ENCODE peak calls at places on chromosomes 2 and 18, in four cellular contexts. V, M, K and Y are unnamed samples.

GRCh38 chr2:43070676-43071491 is 155.5 kb downstream of the ZFP36L2 start:
- DNase-seq in M (no peak), V (no peak), K (no peak), Y (peak)

GRCh38 chr18:74546751-74547530 is 12.6 kb downstream of the CNDP1 start:
- DNase-seq in K (no peak), V (peak), M (no peak), Y (no peak)

GRCh38 chr2:117935954-117936353 is 77.9 kb downstream of the CCDC93 start:
- DNase-seq in M (no peak), K (no peak), V (no peak), Y (no peak)

GRCh38 chr2:42975358-42975717 is 183.0 kb upstream of the HAAO start:
- DNase-seq in K (no peak), V (no peak), M (no peak), Y (no peak)

GRCh38 chr2:64482765-64483504 is 29.0 kb downstream of the LGALSL start:
- DNase-seq in K (peak), M (no peak), V (no peak), Y (no peak)

GRCh38 chr2:58228272-58228671 is 12.9 kb downstream of the FANCL start:
- DNase-seq in V (no peak), M (no peak), K (no peak), Y (no peak)

GRCh38 chr2:25821225-25822056 is 56.8 kb downstream of the ASXL2 start:
- DNase-seq in V (peak), K (peak), M (no peak), Y (no peak)

GRCh38 chr2:134389331-134389835 is 135.5 kb downstream of the MGAT5 start:
- DNase-seq in V (no peak), M (no peak), K (no peak), Y (no peak)

GRCh38 chr2:112095654-112096053 is 40.6 kb downstream of the TMEM87B start:
- DNase-seq in V (no peak), K (no peak), M (no peak), Y (no peak)

GRCh38 chr18:73119574-73119973 is 251.8 kb upstream of the NETO1 start:
- DNase-seq in K (no peak), V (no peak), M (no peak), Y (no peak)

GRCh38 chr2:20141056-20141762 is 83.7 kb downstream of the SDC1 start:
- DNase-seq in K (peak), M (no peak), V (peak), Y (no peak)

GRCh38 chr2:4995466-4995865 is 696.7 kb upstream of the SOX11 start:
- DNase-seq in K (no peak), V (no peak), M (no peak), Y (no peak)

GRCh38 chr18:75456277-75456676 is 28.8 kb upstream of the SMIM21 start:
- DNase-seq in V (no peak), K (no peak), M (peak), Y (no peak)

GRCh38 chr18:59388180-59388579 is 29.1 kb upstream of the LMAN1 start:
- DNase-seq in K (no peak), M (no peak), V (no peak), Y (no peak)

GRCh38 chr2:128304715-128305554 is 13.7 kb downstream of the HS6ST1 start:
- DNase-seq in K (peak), M (no peak), V (peak), Y (no peak)

GRCh38 chr2:46029332-46029811 is 267.8 kb upstream of the EPAS1 start:
- DNase-seq in V (peak), M (no peak), K (no peak), Y (no peak)

GRCh38 chr2:152336854-152337510 is 2.0 kb downstream of the FMNL2 start:
- DNase-seq in V (peak), K (peak), M (no peak), Y (no peak)

GRCh38 chr2:196566969-196567666 is 72.4 kb upstream of the CCDC150 start:
- DNase-seq in M (no peak), V (peak), K (no peak), Y (no peak)

GRCh38 chr2:239197146-239197545 is 203.7 kb downstream of the HDAC4 start:
- DNase-seq in V (no peak), K (no peak), M (no peak), Y (peak)

GRCh38 chr2:216478151-216478550 is 20.5 kb upstream of the RPL37A start:
- DNase-seq in V (peak), M (no peak), K (peak), Y (no peak)

GRCh38 chr18:67608909-67609308 is 92.4 kb upstream of the DSEL start:
- DNase-seq in V (peak), M (no peak), K (peak), Y (no peak)

GRCh38 chr2:240231838-240232244 is 91.4 kb upstream of the OTOS start:
- DNase-seq in V (no peak), M (no peak), K (no peak), Y (peak)

GRCh38 chr2:222196159-222196558 is 102.6 kb downstream of the PAX3 start:
- DNase-seq in K (no peak), M (no peak), V (no peak), Y (no peak)

GRCh38 chr18:30094556-30094955 is 948.0 kb downstream of the DSC3 start:
- DNase-seq in K (no peak), M (no peak), V (peak), Y (no peak)

GRCh38 chr2:146323564-146323963 is 1521.3 kb upstream of the ACVR2A start:
- DNase-seq in K (no peak), V (peak), M (no peak), Y (no peak)

GRCh38 chr2:174117951-174118930 is 130.1 kb downstream of the OLA1 start:
- DNase-seq in M (no peak), K (peak), V (peak), Y (no peak)

GRCh38 chr18:44651453-44651852 is 29.2 kb upstream of the SETBP1 start:
- DNase-seq in K (peak), M (no peak), V (peak), Y (no peak)

GRCh38 chr18:28961669-28962228 is 784.8 kb upstream of the CDH2 start:
- DNase-seq in K (peak), V (peak), M (no peak), Y (no peak)

GRCh38 chr18:13107074-13107473 is 111.5 kb upstream of the LDLRAD4 start:
- DNase-seq in V (peak), M (no peak), K (no peak), Y (no peak)

GRCh38 chr2:226216578-226216977 is 583.0 kb downstream of the IRS1 start:
- DNase-seq in V (no peak), K (no peak), M (no peak), Y (no peak)

GRCh38 chr2:121360566-121361300 is 75.7 kb upstream of the TFCP2L1 start:
- DNase-seq in K (peak), M (no peak), V (peak), Y (no peak)

GRCh38 chr2:218310853-218311542 is 18.7 kb upstream of the TMBIM1 start:
- DNase-seq in V (no peak), K (no peak), M (no peak), Y (no peak)

GRCh38 chr2:45857848-45858520 is 206.5 kb downstream of the PRKCE start:
- DNase-seq in K (no peak), V (no peak), M (no peak), Y (no peak)